ENCODE peak calls at places on chromosome 21, in five cellular contexts. R, H, E, I and K are unnamed samples.

GRCh38 chr21:38775733-38776132 is 30.0 kb upstream of the ETS2 start:
- DNase-seq in R (no peak), H (no peak), E (no peak), I (no peak), K (peak)

GRCh38 chr21:45339430-45340405 is 52.0 kb upstream of the POFUT2 start:
- DNase-seq in R (no peak), H (peak), E (no peak), I (peak), K (no peak)

GRCh38 chr21:22585558-22585957 is 1587.3 kb downstream of the NCAM2 start:
- DNase-seq in R (no peak), H (no peak), E (no peak), I (no peak), K (no peak)

GRCh38 chr21:41362605-41363369 is 960 bp downstream of the MX2 start:
- DNase-seq in R (no peak), H (no peak), E (no peak), I (no peak), K (no peak)

GRCh38 chr21:38175321-38175720 is 81.5 kb upstream of the KCNJ15 start:
- DNase-seq in R (no peak), H (peak), E (no peak), I (no peak), K (no peak)

GRCh38 chr21:46247699-46248460 is 19.3 kb upstream of the LSS start:
- DNase-seq in R (no peak), H (no peak), E (no peak), I (no peak), K (no peak)

GRCh38 chr21:36124395-36124794 is 10.5 kb upstream of the CBR3 start:
- DNase-seq in R (no peak), H (no peak), E (no peak), I (no peak), K (no peak)

GRCh38 chr21:28256420-28256831 is 736.3 kb downstream of the LTN1 start:
- DNase-seq in R (no peak), H (peak), E (peak), I (no peak), K (peak)

GRCh38 chr21:45319461-45320211 is 31.9 kb upstream of the POFUT2 start:
- DNase-seq in R (no peak), H (no peak), E (peak), I (peak), K (peak)

GRCh38 chr21:44443291-44443890 is 11.9 kb upstream of the LRRC3 start:
- DNase-seq in R (no peak), H (no peak), E (no peak), I (no peak), K (no peak)

GRCh38 chr21:45407629-45408247 is 2.8 kb downstream of the COL18A1 start:
- DNase-seq in R (no peak), H (no peak), E (no peak), I (peak), K (peak)

GRCh38 chr21:41952568-41953248 is 1.1 kb downstream of the C2CD2 start:
- DNase-seq in R (no peak), H (no peak), E (peak), I (peak), K (no peak)

GRCh38 chr21:17598437-17598836 is 14.3 kb downstream of the BTG3 start:
- DNase-seq in R (no peak), H (no peak), E (no peak), I (no peak), K (no peak)

GRCh38 chr21:36428789-36429671 is 43.8 kb downstream of the CHAF1B start:
- DNase-seq in R (no peak), H (no peak), E (no peak), I (no peak), K (no peak)

GRCh38 chr21:45551816-45552695 is 9.8 kb upstream of the SLC19A1 start:
- DNase-seq in R (no peak), H (no peak), E (no peak), I (peak), K (no peak)

GRCh38 chr21:30243691-30244090 is 27.8 kb upstream of the CLDN8 start:
- DNase-seq in R (no peak), H (no peak), E (no peak), I (no peak), K (no peak)

GRCh38 chr21:18369115-18369514 is 34.5 kb downstream of the TMPRSS15 start:
- DNase-seq in R (no peak), H (peak), E (no peak), I (no peak), K (no peak)

GRCh38 chr21:31606081-31606874 is 53.2 kb upstream of the SOD1 start:
- DNase-seq in R (no peak), H (no peak), E (no peak), I (no peak), K (no peak)

GRCh38 chr21:43814215-43815106 is 25.1 kb downstream of the RRP1 start:
- DNase-seq in R (no peak), H (no peak), E (no peak), I (no peak), K (no peak)

GRCh38 chr21:34640858-34641257 is 25.9 kb upstream of the RCAN1 start:
- DNase-seq in R (no peak), H (peak), E (peak), I (no peak), K (peak)

GRCh38 chr21:41187537-41188025 is 19.6 kb downstream of the BACE2 start:
- DNase-seq in R (no peak), H (no peak), E (no peak), I (no peak), K (no peak)

GRCh38 chr21:16426936-16427335 is 697.2 kb downstream of the USP25 start:
- DNase-seq in R (no peak), H (no peak), E (no peak), I (no peak), K (no peak)

GRCh38 chr21:28142692-28143091 is 850.0 kb downstream of the LTN1 start:
- DNase-seq in R (no peak), H (peak), E (peak), I (no peak), K (peak)

GRCh38 chr21:28856588-28857250 is 136.0 kb downstream of the LTN1 start:
- DNase-seq in R (no peak), H (peak), E (no peak), I (peak), K (peak)